ENCODE peak calls at places on chromosomes 6 and 20, in nine cellular contexts. T is Peyer's patch, C is AG04450, I is colonic mucosa, J is tibial artery, O is omental fat pad, E is LNCaP clone FGC, V is fibroblast of mammary gland, Z is NB4. Q is an unnamed sample.

GRCh38 chr6:152863618-152864326 is 113.2 kb downstream of the VIP start:
- DNase-seq in J (peak), V (peak), T (peak), I (peak), Z (peak), E (peak), C (peak), O (peak), Q (peak)

GRCh38 chr6:144162977-144163376 is 12.7 kb downstream of the STX11 start:
- DNase-seq in V (no peak), E (no peak), J (no peak), O (no peak), T (no peak), I (no peak), Z (peak), C (no peak), Q (peak)

GRCh38 chr6:37283786-37284185 is 25.8 kb upstream of the TMEM217 start:
- DNase-seq in V (no peak), O (no peak), E (no peak), C (no peak), J (peak), Z (no peak), I (no peak), T (no peak), Q (no peak)

GRCh38 chr20:610130-611046 is at the start of gene TCF15:
- DNase-seq in Z (no peak), O (no peak), J (no peak), E (no peak), C (no peak), I (no peak), T (no peak), V (peak), Q (peak)

GRCh38 chr6:45574885-45575284 is 197.2 kb upstream of the SUPT3H start:
- DNase-seq in T (no peak), O (no peak), E (no peak), J (no peak), V (no peak), I (no peak), Z (peak), C (no peak), Q (no peak)

GRCh38 chr6:35764238-35764896 is 12.0 kb upstream of the CLPSL2 start:
- DNase-seq in C (no peak), V (no peak), O (no peak), E (no peak), Z (no peak), T (no peak), J (no peak), I (peak), Q (no peak)

GRCh38 chr20:52448513-52448912 is 256.9 kb upstream of the ZFP64 start:
- DNase-seq in V (no peak), Z (no peak), C (no peak), J (no peak), T (no peak), O (no peak), I (no peak), E (no peak), Q (no peak)

GRCh38 chr6:97626586-97627441 is 343.8 kb upstream of the MMS22L start:
- DNase-seq in C (no peak), O (no peak), E (no peak), Z (peak), J (no peak), V (peak), I (no peak), T (no peak), Q (no peak)

GRCh38 chr6:154995241-154996162 is at the start of gene TIAM2:
- DNase-seq in V (peak), C (no peak), E (no peak), J (no peak), O (no peak), T (no peak), Z (no peak), I (no peak), Q (peak)

GRCh38 chr20:9503530-9504251 is 10.7 kb upstream of the LAMP5 start:
- DNase-seq in T (no peak), C (no peak), Z (peak), O (no peak), E (no peak), I (no peak), J (no peak), V (peak), Q (no peak)

GRCh38 chr6:31727034-31727716 is 1.9 kb downstream of the DDAH2 start:
- DNase-seq in V (no peak), E (no peak), T (peak), C (no peak), Z (peak), J (peak), I (no peak), O (no peak), Q (no peak)

GRCh38 chr20:34549291-34549928 is 9.1 kb upstream of the MAP1LC3A start:
- DNase-seq in O (no peak), C (no peak), Z (peak), T (no peak), I (peak), V (no peak), J (no peak), E (peak), Q (no peak)

DNA sequence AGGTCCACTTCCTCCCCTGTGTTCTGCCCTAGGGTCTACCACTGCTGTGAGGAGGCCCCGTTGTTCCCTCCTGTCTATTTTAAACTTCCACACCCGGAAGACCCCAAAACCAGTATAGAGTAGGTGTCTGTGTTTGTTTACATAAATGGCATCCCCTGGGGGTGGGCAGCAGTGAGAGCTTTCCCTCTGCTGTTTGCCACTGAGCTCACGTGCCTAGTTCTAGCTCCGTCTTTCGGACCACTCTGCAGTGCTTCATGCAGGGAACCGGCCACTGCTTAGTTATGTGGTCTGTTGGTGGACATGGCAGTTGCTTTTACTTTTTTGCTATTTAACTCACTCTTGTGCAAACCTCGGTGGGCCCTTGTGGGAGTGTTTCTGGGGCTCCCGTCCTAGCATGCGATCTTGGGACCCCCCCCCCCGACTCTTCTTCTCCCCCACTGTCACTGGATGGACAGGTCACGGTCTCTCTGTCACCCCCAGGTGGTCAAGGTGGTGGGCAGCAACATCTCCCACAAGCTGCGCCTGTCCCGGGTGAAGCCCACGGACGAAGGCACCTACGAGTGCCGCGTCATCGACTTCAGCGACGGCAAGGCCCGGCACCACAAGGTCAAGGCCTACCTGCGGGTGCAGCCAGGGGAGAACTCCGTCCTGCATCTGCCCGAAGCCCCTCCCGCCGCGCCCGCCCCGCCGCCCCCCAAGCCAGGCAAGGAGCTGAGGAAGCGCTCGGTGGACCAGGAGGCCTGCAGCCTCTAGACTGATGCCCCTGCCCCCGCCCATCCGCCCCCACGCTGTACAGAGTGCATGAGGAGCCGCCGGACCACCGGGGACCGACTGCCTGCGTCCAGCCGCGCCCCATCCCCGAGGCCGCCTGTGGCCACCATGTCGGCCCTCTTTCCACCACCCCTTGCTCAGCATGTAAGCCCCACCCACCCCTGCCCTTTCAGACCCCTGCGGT is 40.9 kb downstream of the VSTM2L start:
- DNase-seq in I (peak), V (no peak), Z (no peak), T (peak), O (no peak), C (no peak), J (no peak), E (no peak), Q (no peak)
- TF ChIP-seq CTCF in I (no peak), V (no peak), Z (no peak), T (no peak), O (no peak), C (no peak), J (no peak), E (no peak), Q (peak)

DNA sequence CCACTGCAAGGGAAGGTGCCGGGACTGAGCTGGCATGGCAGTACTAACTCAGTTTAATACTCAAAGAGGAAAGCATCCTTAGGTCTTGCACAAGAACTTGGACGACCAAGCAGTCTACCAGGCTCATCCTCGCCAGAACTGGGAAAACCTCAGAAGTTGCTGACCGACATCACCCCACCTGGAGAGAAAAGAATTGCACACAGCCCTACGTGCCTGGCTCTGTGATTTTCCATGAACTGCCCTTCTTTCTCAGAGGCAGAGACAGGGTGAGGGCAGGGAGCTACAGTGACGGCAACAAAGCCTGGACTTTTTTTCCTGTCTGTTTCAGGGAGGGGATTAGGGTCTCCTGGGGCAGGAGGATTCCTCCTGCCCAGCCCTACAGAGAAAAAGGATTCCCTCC is 8.0 kb downstream of the JAG1 start:
- DNase-seq in C (no peak), T (no peak), Z (no peak), I (no peak), O (no peak), E (no peak), V (peak), J (peak), Q (no peak)
- TF ChIP-seq CTCF in C (no peak), T (no peak), Z (no peak), I (no peak), O (no peak), E (no peak), V (no peak), J (no peak), Q (no peak)

GRCh38 chr6:27495386-27496135 is 22.7 kb upstream of the ZNF184 start:
- DNase-seq in Z (peak), E (peak), C (no peak), J (peak), O (no peak), I (peak), V (peak), T (no peak), Q (peak)
- TF ChIP-seq CTCF in Z (peak), E (peak), C (peak), J (no peak), O (no peak), I (no peak), V (peak), T (no peak), Q (peak)

GRCh38 chr6:123380257-123380656 is 256.5 kb downstream of the TRDN start:
- DNase-seq in I (no peak), Z (peak), T (no peak), E (peak), C (no peak), O (no peak), J (no peak), V (peak), Q (no peak)
- TF ChIP-seq CTCF in I (no peak), Z (peak), T (no peak), E (peak), C (no peak), O (no peak), J (no peak), V (peak), Q (peak)

Q was measured in GM13977.